ENCODE peak calls at places on chromosome 2, in five cellular contexts. T is Peyer's patch, Q is mesenchymal stem cell, V is MM.1S, X is astrocyte. G is an unnamed sample. For H3K4me1, the result is how much of the 10 kb centered on the place peaks cover.

GRCh38 chr2:84958135-84959044 is 12.6 kb upstream of the KCMF1 start:
- DNase-seq in X (peak), T (peak), V (no peak), Q (peak), G (peak)

GRCh38 chr2:185828326-185828725 is 89.7 kb downstream of the FSIP2 start:
- DNase-seq in T (no peak), X (no peak), Q (no peak), V (no peak), G (no peak)

GRCh38 chr2:8310557-8311455 is 371.1 kb upstream of the ID2 start:
- DNase-seq in V (no peak), T (no peak), Q (no peak), X (no peak), G (no peak)

GRCh38 chr2:194992648-194993047 is 664.4 kb upstream of the SLC39A10 start:
- DNase-seq in V (no peak), Q (no peak), T (no peak), X (no peak), G (no peak)

GRCh38 chr2:11022064-11022463 is 110.3 kb downstream of the KCNF1 start:
- DNase-seq in V (no peak), Q (no peak), X (no peak), T (no peak), G (no peak)

GRCh38 chr2:226583715-226584114 is 215.9 kb downstream of the IRS1 start:
- DNase-seq in Q (peak), T (peak), V (no peak), X (peak), G (peak)

GRCh38 chr2:229996320-229996719 is 72.4 kb downstream of the SLC16A14 start:
- DNase-seq in V (no peak), Q (no peak), X (no peak), T (no peak), G (no peak)

GRCh38 chr2:58357521-58357920 is 116.4 kb upstream of the FANCL start:
- DNase-seq in Q (no peak), T (no peak), V (no peak), X (no peak), G (no peak)

GRCh38 chr2:197255550-197255949 is 55.0 kb downstream of the ANKRD44 start:
- DNase-seq in T (peak), X (peak), V (peak), Q (peak), G (peak)

GRCh38 chr2:85589166-85589565 is 4.9 kb downstream of the VAMP5 start:
- DNase-seq in X (no peak), T (no peak), Q (no peak), V (no peak), G (no peak)

GRCh38 chr2:167506395-167506794 is 618.1 kb downstream of the XIRP2 start:
- DNase-seq in V (no peak), T (no peak), Q (peak), X (peak), G (no peak)

GRCh38 chr2:99554238-99554637 is 64.4 kb upstream of the REV1 start:
- DNase-seq in V (no peak), X (no peak), T (no peak), Q (no peak), G (no peak)
- H3K4me3 ChIP-seq in V (no peak), X (no peak), T (no peak), Q (no peak), G (no peak)

DNA sequence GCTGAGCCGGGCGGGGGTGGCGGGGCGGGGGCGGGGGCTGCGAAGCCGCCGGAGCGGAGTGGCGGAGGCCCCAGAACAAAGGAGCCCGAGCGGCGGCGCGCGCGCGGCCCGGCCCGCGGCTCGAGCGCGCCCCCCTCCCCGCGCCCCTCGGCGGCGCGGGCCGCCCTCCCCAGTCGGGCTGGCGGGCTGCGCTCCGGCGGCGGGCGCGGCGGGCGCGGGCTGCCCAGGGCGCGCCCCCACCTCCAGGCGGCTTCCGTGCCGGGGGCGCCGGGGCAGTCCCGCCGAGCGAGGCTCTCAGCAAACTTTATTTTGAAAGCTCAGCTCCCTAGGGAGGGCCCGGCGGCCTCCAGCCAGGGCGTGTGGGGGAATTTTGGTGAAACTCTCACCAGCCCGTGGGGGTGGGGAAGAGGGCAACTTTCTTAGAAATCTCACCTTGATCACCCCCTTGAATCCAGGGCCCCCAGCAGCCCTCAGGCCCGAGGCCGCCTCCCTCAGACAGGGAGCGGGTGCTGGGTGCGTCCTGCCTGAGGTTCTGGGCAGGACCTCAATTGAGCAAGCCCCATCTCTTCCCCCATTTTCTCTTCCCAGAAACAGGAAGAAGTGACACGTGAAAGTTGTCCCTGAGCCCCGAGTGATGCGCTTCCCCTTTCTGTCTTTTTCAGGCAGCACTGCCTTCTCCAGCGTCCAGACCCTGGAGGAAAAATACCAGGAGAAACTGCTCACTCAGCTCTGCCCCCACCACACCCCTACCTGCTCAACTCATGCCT is 791 bp downstream of the TET3 start:
- DNase-seq in V (peak), X (no peak), T (peak), Q (no peak), G (peak)
- H3K27ac ChIP-seq in V (no peak), X (no peak), T (peak), Q (no peak), G (peak)

GRCh38 chr2:237115870-237116269 is 30.2 kb downstream of the COPS8 start:
- DNase-seq in X (no peak), V (no peak), T (no peak), Q (no peak), G (no peak)

GRCh38 chr2:237122214-237122666 is 36.6 kb downstream of the COPS8 start:
- DNase-seq in T (peak), X (peak), V (peak), Q (peak), G (peak)

GRCh38 chr2:237118731-237119130 is 33.0 kb downstream of the COPS8 start:
- DNase-seq in Q (peak), T (no peak), X (no peak), V (no peak), G (no peak)

GRCh38 chr2:237120956-237121720 is 35.4 kb downstream of the COPS8 start:
- DNase-seq in Q (no peak), X (no peak), V (no peak), T (no peak), G (no peak)

DNA sequence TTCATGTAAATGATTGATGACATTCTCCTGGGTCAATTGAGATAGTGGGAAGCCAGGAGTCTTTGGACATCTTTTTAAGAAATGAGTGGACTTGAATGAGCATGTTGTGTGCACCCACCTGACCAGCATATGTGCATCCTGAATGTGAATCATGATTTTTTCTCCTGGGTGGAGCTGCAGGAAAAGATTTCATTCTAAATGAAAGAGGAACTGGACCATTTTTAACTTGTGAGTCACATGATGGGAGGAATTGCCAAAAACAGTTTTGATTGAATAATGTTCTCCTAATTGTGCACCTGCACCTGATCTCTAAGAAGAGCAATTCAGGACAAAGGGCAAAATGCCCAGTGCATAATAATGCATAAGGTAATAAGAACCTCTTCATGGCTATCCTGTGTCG is 32.3 kb downstream of the COPS8 start:
- DNase-seq in Q (no peak), X (peak), V (no peak), T (no peak), G (no peak)
- H3K4me1 ChIP-seq in Q (under half), X (under half), V (under half), T (under half), G (under half)

GRCh38 chr2:159797468-159798375 is at the start of gene CD302:
- DNase-seq in T (peak), Q (peak), V (no peak), X (peak), G (peak)
- H3K4me3 ChIP-seq in T (peak), Q (peak), V (no peak), X (peak), G (peak)

GRCh38 chr2:106030287-106031268 is 163.5 kb downstream of the UXS1 start:
- DNase-seq in X (peak), T (peak), Q (peak), V (no peak), G (peak)
- H3K27ac ChIP-seq in X (no peak), T (no peak), Q (no peak), V (no peak), G (peak)

DNA sequence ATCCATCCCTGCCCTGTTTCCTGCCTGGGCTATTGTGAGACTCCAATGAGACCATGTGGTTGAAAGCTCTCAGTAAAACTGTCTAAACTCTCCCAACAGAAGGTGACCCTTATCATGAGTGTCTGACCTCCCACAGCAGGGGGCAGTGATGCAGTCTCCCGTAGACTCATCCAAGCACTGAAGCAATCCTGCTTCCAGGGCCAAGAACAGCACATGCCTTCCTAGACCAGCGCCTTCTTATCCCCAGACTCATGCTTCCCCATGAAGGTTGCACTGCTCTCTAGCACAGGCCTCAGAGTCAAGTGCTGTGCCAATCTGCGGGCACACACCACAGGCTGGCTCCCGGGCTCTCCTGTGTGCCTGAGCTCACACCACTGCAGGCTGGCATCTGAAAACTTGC is 112.3 kb downstream of the TNS1 start:
- DNase-seq in X (peak), Q (peak), T (no peak), V (no peak), G (peak)
- H3K4me1 ChIP-seq in X (under half), Q (under half), T (under half), V (under half), G (under half)